ENCODE peak calls at places on chromosome 7, in four cellular contexts. I, D, F and E are unnamed samples.

GRCh38 chr7:77570330-77571011 is 33.4 kb downstream of the PTPN12 start:
- DNase-seq in D (no peak), I (no peak), F (no peak), E (no peak)

GRCh38 chr7:75732764-75733630 is 5.7 kb downstream of the HIP1 start:
- DNase-seq in I (no peak), D (no peak), F (no peak), E (no peak)

GRCh38 chr7:285731-286130 is 4.2 kb upstream of the FOXL3 start:
- DNase-seq in F (no peak), D (no peak), I (peak), E (no peak)

GRCh38 chr7:48140001-48140681 is 31.1 kb upstream of the ABCA13 start:
- DNase-seq in F (no peak), I (peak), D (no peak), E (no peak)

GRCh38 chr7:28338041-28338440 is 74.3 kb upstream of the CREB5 start:
- DNase-seq in I (no peak), D (no peak), F (no peak), E (no peak)

GRCh38 chr7:2116086-2116810 is 116.5 kb downstream of the MAD1L1 start:
- DNase-seq in D (no peak), I (no peak), F (no peak), E (peak)

GRCh38 chr7:144488977-144489376 is 85.5 kb upstream of the NOBOX start:
- DNase-seq in D (no peak), I (no peak), F (no peak), E (no peak)

GRCh38 chr7:46391215-46391614 is 470.1 kb upstream of the IGFBP3 start:
- DNase-seq in F (no peak), D (no peak), I (no peak), E (no peak)

GRCh38 chr7:26910221-26910620 is 45.8 kb upstream of the SKAP2 start:
- DNase-seq in D (no peak), I (no peak), F (no peak), E (no peak)

GRCh38 chr7:93399642-93400041 is 167.5 kb downstream of the VPS50 start:
- DNase-seq in F (no peak), I (no peak), D (no peak), E (no peak)

GRCh38 chr7:32516551-32517082 is 21.3 kb downstream of the AVL9 start:
- DNase-seq in F (no peak), D (no peak), I (no peak), E (no peak)

GRCh38 chr7:2242541-2243482 is 786 bp downstream of the NUDT1 start:
- DNase-seq in I (peak), D (no peak), F (peak), E (no peak)

GRCh38 chr7:114369294-114369693 is 45.3 kb upstream of the FOXP2 start:
- DNase-seq in F (no peak), D (no peak), I (no peak), E (no peak)

GRCh38 chr7:128890306-128891109 is 20.0 kb downstream of the KCP start:
- DNase-seq in I (peak), F (no peak), D (no peak), E (no peak)

GRCh38 chr7:138285129-138285528 is 174.9 kb upstream of the TRIM24 start:
- DNase-seq in F (no peak), I (no peak), D (no peak), E (no peak)

GRCh38 chr7:10637991-10638390 is 335.7 kb upstream of the PHF14 start:
- DNase-seq in I (no peak), F (no peak), D (no peak), E (no peak)

GRCh38 chr7:7681191-7681935 is 37.0 kb downstream of the RPA3 start:
- DNase-seq in D (no peak), F (peak), I (peak), E (no peak)

GRCh38 chr7:128869138-128869943 is 6.7 kb downstream of the ATP6V1F start:
- DNase-seq in D (peak), I (peak), F (peak), E (peak)

GRCh38 chr7:15504376-15504775 is 57.4 kb downstream of the AGMO start:
- DNase-seq in I (no peak), D (no peak), F (no peak), E (no peak)

GRCh38 chr7:130242198-130243014 is 24.3 kb upstream of the CPA2 start:
- DNase-seq in D (peak), F (peak), I (peak), E (no peak)

GRCh38 chr7:82164813-82165212 is 278.8 kb downstream of the CACNA2D1 start:
- DNase-seq in F (peak), I (no peak), D (peak), E (no peak)

GRCh38 chr7:104096683-104097082 is 107.2 kb upstream of the RELN start:
- DNase-seq in F (peak), D (no peak), I (peak), E (no peak)

GRCh38 chr7:116797611-116798010 is 64.8 kb upstream of the CAPZA2 start:
- DNase-seq in I (no peak), F (peak), D (no peak), E (no peak)

GRCh38 chr7:157409149-157409752 is 72.4 kb downstream of the DNAJB6 start:
- DNase-seq in D (no peak), I (no peak), F (no peak), E (no peak)

GRCh38 chr7:36473454-36474282 is 84.0 kb downstream of the ANLN start:
- DNase-seq in I (peak), F (peak), D (peak), E (no peak)

GRCh38 chr7:125516194-125516593 is 586.6 kb upstream of the POT1 start:
- DNase-seq in F (no peak), D (no peak), I (no peak), E (no peak)

GRCh38 chr7:80133361-80134104 is 1.1 kb upstream of the GNAI1 start:
- DNase-seq in F (peak), I (peak), D (no peak), E (no peak)

GRCh38 chr7:29883462-29884398 is 77.4 kb downstream of the WIPF3 start:
- DNase-seq in I (peak), D (no peak), F (no peak), E (no peak)

GRCh38 chr7:129053938-129054437 is 923 bp downstream of the TNPO3 start:
- DNase-seq in F (no peak), D (no peak), I (no peak), E (no peak)

GRCh38 chr7:29299986-29300609 is 105.5 kb downstream of the CHN2 start:
- DNase-seq in F (no peak), D (no peak), I (no peak), E (no peak)

GRCh38 chr7:112204776-112205347 is 1.3 kb downstream of the DOCK4 start:
- DNase-seq in D (no peak), I (no peak), F (peak), E (no peak)

GRCh38 chr7:20152511-20152910 is 64.7 kb downstream of the MACC1 start:
- DNase-seq in I (no peak), D (no peak), F (no peak), E (no peak)

GRCh38 chr7:150340024-150340749 is 1.2 kb downstream of the RARRES2 start:
- DNase-seq in D (no peak), I (peak), F (no peak), E (no peak)

GRCh38 chr7:123594813-123595241 is 6.8 kb upstream of the ASB15 start:
- DNase-seq in I (peak), D (no peak), F (no peak), E (no peak)